ENCODE peak calls at places on chromosomes 3 and 15, in nine cellular contexts. P, V, D, F, C, L, H, K and I are unnamed samples.

GRCh38 chr15:66488525-66488924 is 9.0 kb downstream of the SNAPC5 start:
- DNase-seq in P (no peak), V (no peak), D (no peak), F (no peak), C (no peak), L (no peak), H (no peak), K (no peak), I (no peak)

GRCh38 chr3:182925330-182925943 is 54.9 kb downstream of the DCUN1D1 start:
- DNase-seq in P (no peak), V (no peak), D (peak; percentile 64), F (peak; percentile 67), C (no peak), L (no peak), H (no peak), K (no peak), I (no peak)

GRCh38 chr3:157335198-157335597 is 101.5 kb upstream of the PTX3 start:
- DNase-seq in P (no peak), V (no peak), D (no peak), F (peak; percentile 67), C (no peak), L (no peak), H (no peak), K (no peak), I (no peak)

GRCh38 chr3:8768364-8769087 is 887 bp downstream of the OXTR start:
- DNase-seq in P (no peak), V (no peak), D (no peak), F (no peak), C (no peak), L (no peak), H (peak; percentile 40), K (no peak), I (no peak)

GRCh38 chr15:80442728-80443403 is 38.7 kb downstream of the ARNT2 start:
- DNase-seq in P (no peak), V (no peak), D (no peak), F (no peak), C (no peak), L (no peak), H (no peak), K (no peak), I (no peak)

GRCh38 chr3:55626284-55626675 is 139.2 kb upstream of the WNT5A start:
- DNase-seq in P (no peak), V (no peak), D (no peak), F (no peak), C (no peak), L (no peak), H (no peak), K (no peak), I (no peak)

GRCh38 chr15:56468271-56468912 is 3.5 kb upstream of the MNS1 start:
- DNase-seq in P (no peak), V (no peak), D (peak; percentile 24), F (no peak), C (no peak), L (no peak), H (no peak), K (no peak), I (no peak)

GRCh38 chr3:138567403-138567802 is 26.7 kb downstream of the CEP70 start:
- DNase-seq in P (no peak), V (no peak), D (no peak), F (no peak), C (no peak), L (no peak), H (no peak), K (no peak), I (no peak)

GRCh38 chr15:54131410-54131809 is 153.2 kb downstream of the UNC13C start:
- DNase-seq in P (no peak), V (no peak), D (peak; percentile 55), F (no peak), C (no peak), L (no peak), H (no peak), K (no peak), I (no peak)

GRCh38 chr3:31903686-31904431 is 77.2 kb downstream of the OSBPL10 start:
- DNase-seq in P (no peak), V (no peak), D (no peak), F (no peak), C (no peak), L (peak; percentile 23), H (no peak), K (peak; percentile 47), I (no peak)

GRCh38 chr3:45644467-45645201 is 44.6 kb upstream of the SACM1L start:
- DNase-seq in P (no peak), V (no peak), D (peak; percentile 78), F (peak; percentile 73), C (no peak), L (no peak), H (peak; percentile 87), K (no peak), I (no peak)

GRCh38 chr15:87752250-87752951 is 504.1 kb downstream of the NTRK3 start:
- DNase-seq in P (no peak), V (no peak), D (peak; percentile 96), F (peak; percentile 91), C (no peak), L (peak; percentile 5), H (peak; percentile 80), K (no peak), I (no peak)

GRCh38 chr3:40254898-40255297 is 54.6 kb upstream of the EIF1B start:
- DNase-seq in P (no peak), V (no peak), D (no peak), F (no peak), C (no peak), L (no peak), H (no peak), K (no peak), I (no peak)

GRCh38 chr3:143237036-143237688 is 117.6 kb downstream of the CHST2 start:
- DNase-seq in P (no peak), V (no peak), D (peak; percentile 10), F (peak; percentile 25), C (no peak), L (no peak), H (no peak), K (no peak), I (no peak)

GRCh38 chr15:38843736-38844590 is 279.3 kb upstream of the RASGRP1 start:
- DNase-seq in P (no peak), V (no peak), D (peak; percentile 76), F (peak; percentile 67), C (no peak), L (no peak), H (peak; percentile 82), K (no peak), I (no peak)

GRCh38 chr3:23811117-23811487 is 5.3 kb downstream of the UBE2E1 start:
- DNase-seq in P (no peak), V (no peak), D (peak; percentile 19), F (no peak), C (no peak), L (peak; percentile 47), H (no peak), K (no peak), I (no peak)

GRCh38 chr3:14538451-14539088 is 1.6 kb downstream of the GRIP2 start:
- DNase-seq in P (peak; percentile 40), V (no peak), D (no peak), F (no peak), C (no peak), L (no peak), H (no peak), K (no peak), I (no peak)

GRCh38 chr3:107650788-107651187 is 128.0 kb downstream of the BBX start:
- DNase-seq in P (no peak), V (no peak), D (no peak), F (no peak), C (no peak), L (no peak), H (no peak), K (no peak), I (no peak)

GRCh38 chr3:197454014-197454413 is 101.8 kb downstream of the BDH1 start:
- DNase-seq in P (no peak), V (no peak), D (peak; percentile 14), F (peak; percentile 18), C (no peak), L (no peak), H (peak; percentile 37), K (no peak), I (no peak)

GRCh38 chr3:71029770-71030169 is 553.8 kb downstream of the FOXP1 start:
- DNase-seq in P (no peak), V (no peak), D (no peak), F (no peak), C (no peak), L (no peak), H (no peak), K (no peak), I (no peak)

GRCh38 chr15:56739964-56740640 is 6.8 kb upstream of the ZNF280D start:
- DNase-seq in P (no peak), V (no peak), D (no peak), F (no peak), C (no peak), L (no peak), H (no peak), K (no peak), I (no peak)